ENCODE peak calls at places on chromosomes 2 and 18, in eight cellular contexts. One of them, this sample, is unnamed.

GRCh38 chr2:163319006-163319405 is 416.8 kb downstream of the FIGN start:
- DNase-seq in ovary: no peak
- DNase-seq in endothelial cell of umbilical vein: peak; percentile 7
- DNase-seq in right lobe of liver: no peak
- DNase-seq in psoas muscle: no peak
- DNase-seq in CD8-positive, alpha-beta memory T cell: no peak
- DNase-seq in heart right ventricle: no peak
- DNase-seq in PC-9: no peak
- DNase-seq in this sample: no peak

GRCh38 chr2:241764272-241765241 is 12.1 kb upstream of the GAL3ST2 start:
- DNase-seq in ovary: no peak
- DNase-seq in endothelial cell of umbilical vein: no peak
- DNase-seq in right lobe of liver: no peak
- DNase-seq in psoas muscle: no peak
- DNase-seq in CD8-positive, alpha-beta memory T cell: no peak
- DNase-seq in heart right ventricle: no peak
- DNase-seq in PC-9: no peak
- DNase-seq in this sample: no peak

GRCh38 chr2:192194065-192194865 is 468 bp downstream of the TMEFF2 start:
- DNase-seq in ovary: no peak
- DNase-seq in endothelial cell of umbilical vein: peak; percentile 9
- DNase-seq in right lobe of liver: no peak
- DNase-seq in psoas muscle: peak; percentile 59
- DNase-seq in CD8-positive, alpha-beta memory T cell: no peak
- DNase-seq in heart right ventricle: no peak
- DNase-seq in PC-9: no peak
- DNase-seq in this sample: no peak

GRCh38 chr2:59182249-59182648 is 941.1 kb upstream of the FANCL start:
- DNase-seq in ovary: no peak
- DNase-seq in endothelial cell of umbilical vein: no peak
- DNase-seq in right lobe of liver: no peak
- DNase-seq in psoas muscle: no peak
- DNase-seq in CD8-positive, alpha-beta memory T cell: no peak
- DNase-seq in heart right ventricle: no peak
- DNase-seq in PC-9: no peak
- DNase-seq in this sample: peak; percentile 9

GRCh38 chr18:35345460-35345921 is 1.3 kb upstream of the ZNF24 start:
- DNase-seq in ovary: no peak
- DNase-seq in endothelial cell of umbilical vein: peak; percentile 6
- DNase-seq in right lobe of liver: no peak
- DNase-seq in psoas muscle: no peak
- DNase-seq in CD8-positive, alpha-beta memory T cell: no peak
- DNase-seq in heart right ventricle: no peak
- DNase-seq in PC-9: no peak
- DNase-seq in this sample: no peak

GRCh38 chr2:218323526-218324472 is 31.5 kb upstream of the TMBIM1 start:
- DNase-seq in ovary: peak; percentile 60
- DNase-seq in endothelial cell of umbilical vein: peak; percentile 77
- DNase-seq in right lobe of liver: peak; percentile 79
- DNase-seq in psoas muscle: no peak
- DNase-seq in CD8-positive, alpha-beta memory T cell: no peak
- DNase-seq in heart right ventricle: no peak
- DNase-seq in PC-9: peak; percentile 86
- DNase-seq in this sample: no peak

GRCh38 chr18:63960891-63961290 is 9.0 kb upstream of the SERPINB8 start:
- DNase-seq in ovary: no peak
- DNase-seq in endothelial cell of umbilical vein: no peak
- DNase-seq in right lobe of liver: no peak
- DNase-seq in psoas muscle: no peak
- DNase-seq in CD8-positive, alpha-beta memory T cell: no peak
- DNase-seq in heart right ventricle: no peak
- DNase-seq in PC-9: no peak
- DNase-seq in this sample: no peak

GRCh38 chr18:23634692-23635091 is 28.0 kb downstream of the ANKRD29 start:
- DNase-seq in ovary: no peak
- DNase-seq in endothelial cell of umbilical vein: no peak
- DNase-seq in right lobe of liver: no peak
- DNase-seq in psoas muscle: no peak
- DNase-seq in CD8-positive, alpha-beta memory T cell: no peak
- DNase-seq in heart right ventricle: no peak
- DNase-seq in PC-9: no peak
- DNase-seq in this sample: no peak

GRCh38 chr18:62702259-62702658 is 13.1 kb upstream of the PHLPP1 start:
- DNase-seq in ovary: no peak
- DNase-seq in endothelial cell of umbilical vein: no peak
- DNase-seq in right lobe of liver: no peak
- DNase-seq in psoas muscle: no peak
- DNase-seq in CD8-positive, alpha-beta memory T cell: no peak
- DNase-seq in heart right ventricle: no peak
- DNase-seq in PC-9: no peak
- DNase-seq in this sample: no peak

GRCh38 chr2:33064349-33064801 is 117.6 kb downstream of the LTBP1 start:
- DNase-seq in ovary: no peak
- DNase-seq in endothelial cell of umbilical vein: peak; percentile 84
- DNase-seq in right lobe of liver: no peak
- DNase-seq in psoas muscle: no peak
- DNase-seq in CD8-positive, alpha-beta memory T cell: no peak
- DNase-seq in heart right ventricle: no peak
- DNase-seq in PC-9: no peak
- DNase-seq in this sample: no peak

GRCh38 chr2:165572155-165572554 is 102.7 kb downstream of the CSRNP3 start:
- DNase-seq in ovary: no peak
- DNase-seq in endothelial cell of umbilical vein: no peak
- DNase-seq in right lobe of liver: no peak
- DNase-seq in psoas muscle: no peak
- DNase-seq in CD8-positive, alpha-beta memory T cell: no peak
- DNase-seq in heart right ventricle: no peak
- DNase-seq in PC-9: no peak
- DNase-seq in this sample: no peak

GRCh38 chr2:136319227-136319626 is 201.3 kb upstream of the CXCR4 start:
- DNase-seq in ovary: no peak
- DNase-seq in endothelial cell of umbilical vein: no peak
- DNase-seq in right lobe of liver: no peak
- DNase-seq in psoas muscle: no peak
- DNase-seq in CD8-positive, alpha-beta memory T cell: no peak
- DNase-seq in heart right ventricle: no peak
- DNase-seq in PC-9: no peak
- DNase-seq in this sample: no peak

GRCh38 chr18:32048507-32049091 is 30.0 kb downstream of the RNF125 start:
- DNase-seq in ovary: peak; percentile 22
- DNase-seq in endothelial cell of umbilical vein: no peak
- DNase-seq in right lobe of liver: peak; percentile 83
- DNase-seq in psoas muscle: peak; percentile 53
- DNase-seq in CD8-positive, alpha-beta memory T cell: no peak
- DNase-seq in heart right ventricle: peak; percentile 36
- DNase-seq in PC-9: no peak
- DNase-seq in this sample: no peak

GRCh38 chr2:29920130-29920577 is 1.2 kb downstream of the ALK start:
- DNase-seq in ovary: peak; percentile 53
- DNase-seq in endothelial cell of umbilical vein: peak; percentile 14
- DNase-seq in right lobe of liver: peak; percentile 65
- DNase-seq in psoas muscle: peak; percentile 80
- DNase-seq in CD8-positive, alpha-beta memory T cell: no peak
- DNase-seq in heart right ventricle: peak; percentile 51
- DNase-seq in PC-9: no peak
- DNase-seq in this sample: no peak

GRCh38 chr2:29916571-29916970 is 4.8 kb downstream of the ALK start:
- DNase-seq in ovary: no peak
- DNase-seq in endothelial cell of umbilical vein: no peak
- DNase-seq in right lobe of liver: no peak
- DNase-seq in psoas muscle: no peak
- DNase-seq in CD8-positive, alpha-beta memory T cell: no peak
- DNase-seq in heart right ventricle: no peak
- DNase-seq in PC-9: no peak
- DNase-seq in this sample: no peak

GRCh38 chr2:29923110-29923721 is 1.8 kb upstream of the ALK start:
- DNase-seq in ovary: no peak
- DNase-seq in endothelial cell of umbilical vein: peak; percentile 33
- DNase-seq in right lobe of liver: no peak
- DNase-seq in psoas muscle: no peak
- DNase-seq in CD8-positive, alpha-beta memory T cell: peak; percentile 20
- DNase-seq in heart right ventricle: peak; percentile 41
- DNase-seq in PC-9: peak; percentile 53
- DNase-seq in this sample: no peak

GRCh38 chr2:29921560-29921915 is at the start of gene ALK:
- DNase-seq in ovary: peak; percentile 72
- DNase-seq in endothelial cell of umbilical vein: peak; percentile 58
- DNase-seq in right lobe of liver: peak; percentile 83
- DNase-seq in psoas muscle: peak; percentile 91
- DNase-seq in CD8-positive, alpha-beta memory T cell: peak; percentile 23
- DNase-seq in heart right ventricle: peak; percentile 87
- DNase-seq in PC-9: no peak
- DNase-seq in this sample: peak; percentile 26

DNA sequence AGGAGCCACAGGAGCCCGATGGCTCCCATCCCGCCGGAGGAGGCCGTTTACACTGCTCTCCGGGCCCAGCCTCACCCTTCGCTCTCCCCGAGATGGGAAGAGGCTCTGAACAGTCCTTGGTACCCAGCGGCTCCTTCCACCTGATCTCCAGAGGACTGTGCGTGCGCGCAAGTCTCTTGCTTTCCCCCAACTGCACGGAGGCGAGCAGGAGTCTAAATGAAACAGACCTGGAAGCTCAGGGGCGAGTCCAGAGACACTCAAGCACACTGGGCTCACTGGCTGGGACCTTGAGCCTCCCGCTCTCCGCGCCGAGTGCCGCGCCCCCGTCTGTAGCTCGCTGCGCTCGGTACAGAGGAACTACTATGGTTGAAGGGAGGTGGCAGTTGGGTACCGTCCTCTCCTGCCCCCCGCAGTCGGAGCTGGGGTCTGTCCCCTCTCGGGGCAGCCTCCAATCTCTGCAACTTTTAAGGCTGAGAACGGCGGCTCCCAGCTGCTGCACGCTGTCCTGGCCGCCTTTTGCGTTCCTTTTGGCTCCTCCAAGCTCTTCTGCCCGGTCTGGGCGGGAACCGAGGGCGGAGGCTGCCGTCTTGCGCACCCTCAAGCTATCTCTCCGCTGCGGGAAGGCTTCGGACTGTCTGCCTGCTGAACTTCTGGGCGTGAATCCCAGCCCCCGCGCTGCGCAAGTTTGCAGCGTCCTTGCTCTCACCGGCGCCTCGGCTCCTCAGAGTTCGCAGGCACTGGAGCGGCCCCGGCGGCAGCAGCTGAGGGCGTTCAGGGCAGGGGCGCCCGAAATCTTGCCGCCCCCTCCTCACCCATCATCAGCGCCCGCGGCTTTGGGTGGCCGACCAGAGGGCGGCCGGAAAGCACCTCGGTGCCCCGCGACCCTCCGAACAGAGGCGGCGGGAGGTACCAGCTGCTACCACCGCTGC is 491 bp downstream of the ALK start:
- DNase-seq in ovary: no peak
- DNase-seq in endothelial cell of umbilical vein: no peak
- DNase-seq in right lobe of liver: peak; percentile 55
- DNase-seq in psoas muscle: no peak
- DNase-seq in CD8-positive, alpha-beta memory T cell: no peak
- DNase-seq in heart right ventricle: no peak
- DNase-seq in PC-9: no peak
- DNase-seq in this sample: no peak
- H3K4me3 ChIP-seq in ovary: peak overlapping the region; percentile 12
- H3K4me3 ChIP-seq in endothelial cell of umbilical vein: no peak overlapping the region
- H3K4me3 ChIP-seq in right lobe of liver: peak overlapping the region; percentile 18
- H3K4me3 ChIP-seq in psoas muscle: peak overlapping the region; percentile 62
- H3K4me3 ChIP-seq in CD8-positive, alpha-beta memory T cell: no peak overlapping the region
- H3K4me3 ChIP-seq in heart right ventricle: peak overlapping the region; percentile 46
- H3K4me3 ChIP-seq in PC-9: no peak overlapping the region
- H3K4me3 ChIP-seq in this sample: peak overlapping the region; percentile 32

GRCh38 chr2:231928901-231929725 is 2.9 kb upstream of the NPPC start:
- DNase-seq in ovary: no peak
- DNase-seq in endothelial cell of umbilical vein: no peak
- DNase-seq in right lobe of liver: no peak
- DNase-seq in psoas muscle: no peak
- DNase-seq in CD8-positive, alpha-beta memory T cell: no peak
- DNase-seq in heart right ventricle: no peak
- DNase-seq in PC-9: no peak
- DNase-seq in this sample: no peak
- H3K27me3 ChIP-seq in ovary: no peaks in the 10 kb centered on the region
- H3K27me3 ChIP-seq in endothelial cell of umbilical vein: peaks cover 49% of the 10 kb centered on the region
- H3K27me3 ChIP-seq in right lobe of liver: peaks cover 6% of the 10 kb centered on the region
- H3K27me3 ChIP-seq in psoas muscle: peaks cover 9% of the 10 kb centered on the region
- H3K27me3 ChIP-seq in CD8-positive, alpha-beta memory T cell: peaks cover 31% of the 10 kb centered on the region
- H3K27me3 ChIP-seq in heart right ventricle: peaks cover 53% of the 10 kb centered on the region
- H3K27me3 ChIP-seq in PC-9: peaks cover 22% of the 10 kb centered on the region
- H3K27me3 ChIP-seq in this sample: peaks cover 42% of the 10 kb centered on the region

GRCh38 chr2:10433264-10433947 is 14.7 kb downstream of the ODC1 start:
- DNase-seq in ovary: no peak
- DNase-seq in endothelial cell of umbilical vein: no peak
- DNase-seq in right lobe of liver: no peak
- DNase-seq in psoas muscle: peak; percentile 53
- DNase-seq in CD8-positive, alpha-beta memory T cell: no peak
- DNase-seq in heart right ventricle: no peak
- DNase-seq in PC-9: no peak
- DNase-seq in this sample: no peak

GRCh38 chr2:10433948-10434884 is 13.9 kb downstream of the ODC1 start:
- DNase-seq in ovary: no peak
- DNase-seq in endothelial cell of umbilical vein: no peak
- DNase-seq in right lobe of liver: no peak
- DNase-seq in psoas muscle: peak; percentile 40
- DNase-seq in CD8-positive, alpha-beta memory T cell: no peak
- DNase-seq in heart right ventricle: no peak
- DNase-seq in PC-9: no peak
- DNase-seq in this sample: no peak

GRCh38 chr2:10430886-10431622 is 17.1 kb downstream of the ODC1 start:
- DNase-seq in ovary: no peak
- DNase-seq in endothelial cell of umbilical vein: no peak
- DNase-seq in right lobe of liver: no peak
- DNase-seq in psoas muscle: peak; percentile 26
- DNase-seq in CD8-positive, alpha-beta memory T cell: no peak
- DNase-seq in heart right ventricle: no peak
- DNase-seq in PC-9: no peak
- DNase-seq in this sample: no peak

GRCh38 chr2:10432315-10433181 is 15.6 kb downstream of the ODC1 start:
- DNase-seq in ovary: no peak
- DNase-seq in endothelial cell of umbilical vein: peak; percentile 17
- DNase-seq in right lobe of liver: no peak
- DNase-seq in psoas muscle: peak; percentile 50
- DNase-seq in CD8-positive, alpha-beta memory T cell: peak; percentile 23
- DNase-seq in heart right ventricle: no peak
- DNase-seq in PC-9: no peak
- DNase-seq in this sample: no peak

GRCh38 chr2:10431797-10432196 is 16.3 kb downstream of the ODC1 start:
- DNase-seq in ovary: no peak
- DNase-seq in endothelial cell of umbilical vein: no peak
- DNase-seq in right lobe of liver: no peak
- DNase-seq in psoas muscle: peak; percentile 42
- DNase-seq in CD8-positive, alpha-beta memory T cell: peak; percentile 18
- DNase-seq in heart right ventricle: no peak
- DNase-seq in PC-9: no peak
- DNase-seq in this sample: no peak
- H3K4me3 ChIP-seq in ovary: peak overlapping the region; percentile 0
- H3K4me3 ChIP-seq in endothelial cell of umbilical vein: no peak overlapping the region
- H3K4me3 ChIP-seq in right lobe of liver: no peak overlapping the region
- H3K4me3 ChIP-seq in psoas muscle: no peak overlapping the region
- H3K4me3 ChIP-seq in CD8-positive, alpha-beta memory T cell: no peak overlapping the region
- H3K4me3 ChIP-seq in heart right ventricle: peak overlapping the region; percentile 46
- H3K4me3 ChIP-seq in PC-9: no peak overlapping the region
- H3K4me3 ChIP-seq in this sample: no peak overlapping the region

DNA sequence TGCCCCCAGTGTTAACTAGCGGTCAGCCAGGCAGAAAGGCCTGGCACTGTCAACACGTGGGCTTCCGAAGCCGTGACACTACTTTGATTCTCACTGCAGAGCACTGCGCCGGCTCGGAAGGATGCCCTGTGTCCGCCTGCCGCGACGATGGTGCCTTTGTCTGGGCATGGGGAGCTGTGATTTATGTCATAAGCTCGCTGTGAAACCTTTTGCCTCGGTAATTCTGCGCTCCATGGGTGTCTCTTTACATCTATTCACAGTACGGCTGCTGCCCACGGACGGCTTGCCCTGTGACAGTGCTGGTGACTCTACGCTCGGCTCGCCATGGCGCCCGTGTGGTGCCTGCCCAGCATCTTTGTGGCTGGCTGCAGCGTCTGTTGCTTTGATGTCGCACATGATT is 43.1 kb upstream of the GBX2 start:
- DNase-seq in ovary: no peak
- DNase-seq in endothelial cell of umbilical vein: no peak
- DNase-seq in right lobe of liver: no peak
- DNase-seq in psoas muscle: no peak
- DNase-seq in CD8-positive, alpha-beta memory T cell: no peak
- DNase-seq in heart right ventricle: no peak
- DNase-seq in PC-9: no peak
- DNase-seq in this sample: no peak
- H3K27me3 ChIP-seq in ovary: no peaks in the 10 kb centered on the region
- H3K27me3 ChIP-seq in endothelial cell of umbilical vein: no peaks in the 10 kb centered on the region
- H3K27me3 ChIP-seq in right lobe of liver: no peaks in the 10 kb centered on the region
- H3K27me3 ChIP-seq in psoas muscle: peaks cover 2% of the 10 kb centered on the region
- H3K27me3 ChIP-seq in CD8-positive, alpha-beta memory T cell: no peaks in the 10 kb centered on the region
- H3K27me3 ChIP-seq in heart right ventricle: peaks cover 30% of the 10 kb centered on the region
- H3K27me3 ChIP-seq in PC-9: no peaks in the 10 kb centered on the region
- H3K27me3 ChIP-seq in this sample: no peaks in the 10 kb centered on the region

This sample was measured in BJ.